ENCODE peak calls at places on chromosomes 16 and 17, in six cellular contexts. Q is nephron progenitor cell, C is cardiac fibroblast, U is endothelial cell, V is MM.1S, H is progenitor cell of endocrine pancreas. L is an unnamed sample.

GRCh38 chr16:68377221-68377620 is 66.4 kb downstream of the PRMT7 start:
- DNase-seq in Q (no peak), C (no peak), U (no peak), V (no peak), H (no peak), L (no peak)

GRCh38 chr16:11666108-11667055 is 1.9 kb upstream of the SNN start:
- DNase-seq in Q (no peak), C (no peak), U (no peak), V (no peak), H (no peak), L (no peak)

GRCh38 chr17:9499041-9499440 is 76.6 kb downstream of the STX8 start:
- DNase-seq in Q (no peak), C (no peak), U (no peak), V (no peak), H (no peak), L (peak)

GRCh38 chr16:8721693-8722348 is 47.4 kb downstream of the ABAT start:
- DNase-seq in Q (no peak), C (no peak), U (no peak), V (no peak), H (no peak), L (no peak)

GRCh38 chr17:43591750-43592562 is 45.8 kb upstream of the ETV4 start:
- DNase-seq in Q (peak), C (peak), U (no peak), V (no peak), H (no peak), L (peak)

GRCh38 chr17:38740806-38741205 is 7.3 kb downstream of the PCGF2 start:
- DNase-seq in Q (no peak), C (peak), U (no peak), V (no peak), H (no peak), L (no peak)

GRCh38 chr17:34519286-34519685 is 60.1 kb upstream of the TMEM132E start:
- DNase-seq in Q (peak), C (no peak), U (peak), V (peak), H (no peak), L (no peak)

GRCh38 chr16:5665770-5666169 is 568.2 kb upstream of the EEF2KMT start:
- DNase-seq in Q (no peak), C (no peak), U (no peak), V (no peak), H (no peak), L (no peak)

GRCh38 chr16:1863681-1864460 is 8.1 kb downstream of the MEIOB start:
- DNase-seq in Q (no peak), C (peak), U (no peak), V (peak), H (no peak), L (peak)

GRCh38 chr17:12730931-12731521 is 58.3 kb upstream of the ARHGAP44 start:
- DNase-seq in Q (peak), C (peak), U (no peak), V (no peak), H (peak), L (peak)

GRCh38 chr16:67463059-67463458 is 17.9 kb downstream of the ATP6V0D1 start:
- DNase-seq in Q (no peak), C (no peak), U (no peak), V (no peak), H (no peak), L (no peak)

GRCh38 chr16:68369168-68369567 is 58.3 kb downstream of the PRMT7 start:
- DNase-seq in Q (no peak), C (no peak), U (no peak), V (peak), H (no peak), L (no peak)

GRCh38 chr17:31877911-31878702 is 19.1 kb upstream of the COPRS start:
- DNase-seq in Q (no peak), C (peak), U (no peak), V (no peak), H (no peak), L (peak)

GRCh38 chr17:13415877-13416416 is 185.8 kb downstream of the HS3ST3A1 start:
- DNase-seq in Q (no peak), C (peak), U (no peak), V (no peak), H (no peak), L (peak)

GRCh38 chr17:70905796-70906195 is 736.5 kb downstream of the KCNJ2 start:
- DNase-seq in Q (no peak), C (peak), U (no peak), V (no peak), H (no peak), L (peak)

GRCh38 chr17:15091825-15092224 is 173.3 kb downstream of the PMP22 start:
- DNase-seq in Q (no peak), C (no peak), U (no peak), V (no peak), H (no peak), L (no peak)

GRCh38 chr16:88197481-88198456 is 185.0 kb upstream of the ZNF469 start:
- DNase-seq in Q (no peak), C (no peak), U (no peak), V (no peak), H (no peak), L (no peak)

GRCh38 chr16:88842806-88843205 is 13.9 kb downstream of the GALNS start:
- DNase-seq in Q (no peak), C (no peak), U (no peak), V (no peak), H (no peak), L (no peak)

GRCh38 chr16:58225965-58226602 is 28.2 kb upstream of the CSNK2A2 start:
- DNase-seq in Q (no peak), C (no peak), U (no peak), V (no peak), H (no peak), L (no peak)

GRCh38 chr16:88854306-88855111 is 2.2 kb downstream of the GALNS start:
- DNase-seq in Q (no peak), C (no peak), U (no peak), V (no peak), H (no peak), L (no peak)

GRCh38 chr17:76417499-76418143 is 33.2 kb downstream of the SPHK1 start:
- DNase-seq in Q (no peak), C (no peak), U (no peak), V (no peak), H (no peak), L (no peak)

GRCh38 chr16:81553080-81553813 is 108.6 kb downstream of the CMIP start:
- DNase-seq in Q (no peak), C (no peak), U (no peak), V (no peak), H (no peak), L (no peak)

GRCh38 chr17:80868022-80868609 is 123.5 kb upstream of the CHMP6 start:
- DNase-seq in Q (no peak), C (no peak), U (no peak), V (no peak), H (no peak), L (no peak)

GRCh38 chr17:32318071-32318470 is 23.9 kb downstream of the C17orf75 start:
- DNase-seq in Q (no peak), C (no peak), U (no peak), V (no peak), H (no peak), L (no peak)

GRCh38 chr16:56038564-56039098 is 152.7 kb upstream of the GNAO1 start:
- DNase-seq in Q (no peak), C (no peak), U (no peak), V (no peak), H (no peak), L (no peak)

GRCh38 chr16:79599837-79600635 is 501 bp downstream of the MAF start:
- DNase-seq in Q (peak), C (no peak), U (peak), V (peak), H (peak), L (peak)

GRCh38 chr16:57071840-57072541 is 20.4 kb upstream of the CPNE2 start:
- DNase-seq in Q (no peak), C (peak), U (no peak), V (peak), H (no peak), L (peak)

DNA sequence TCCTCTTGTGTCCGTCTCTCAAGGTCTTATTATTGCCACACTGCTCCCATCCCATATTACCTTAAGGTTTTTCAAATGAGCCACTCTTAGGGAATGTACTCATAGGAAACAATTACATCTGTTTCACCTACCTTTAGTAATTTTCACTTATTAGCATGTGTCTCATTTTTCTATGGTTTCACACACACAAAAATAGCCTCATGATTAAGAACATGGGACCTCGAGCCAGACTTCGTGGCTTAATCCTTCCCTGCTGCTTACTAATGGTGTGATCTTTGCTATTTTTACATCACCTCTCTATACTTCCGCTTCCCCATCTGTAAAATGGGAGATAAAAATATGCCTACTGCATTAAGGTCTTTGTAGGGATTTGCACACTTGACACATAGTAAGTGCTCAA is 38.5 kb downstream of the OTOA start:
- DNase-seq in Q (no peak), C (no peak), U (no peak), V (no peak), H (no peak), L (no peak)
- TF ChIP-seq CTCF in Q (no peak), C (no peak), U (no peak), V (no peak), H (no peak), L (no peak)

DNA sequence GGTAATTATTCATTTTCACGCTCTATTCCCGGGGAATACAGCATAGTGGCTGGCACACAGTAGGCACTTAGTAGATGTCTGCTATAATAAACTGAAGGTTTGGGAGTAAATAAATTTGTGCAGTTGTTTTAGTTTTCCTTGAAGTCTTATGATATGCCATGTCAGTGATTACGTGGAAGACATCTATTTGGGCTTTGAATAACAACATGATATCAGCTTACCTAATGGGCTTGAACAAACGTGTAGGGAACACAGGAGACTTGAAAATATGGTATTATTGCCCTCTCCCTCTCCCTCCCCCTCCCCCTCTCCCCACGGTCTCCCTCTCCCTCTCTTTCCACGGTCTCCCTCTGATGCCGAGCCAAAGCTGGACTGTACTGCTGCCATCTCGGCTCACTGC is 36.3 kb upstream of the NETO2 start:
- DNase-seq in Q (no peak), C (no peak), U (no peak), V (no peak), H (no peak), L (no peak)
- TF ChIP-seq CTCF in Q (no peak), C (no peak), U (no peak), V (no peak), H (no peak), L (no peak)

DNA sequence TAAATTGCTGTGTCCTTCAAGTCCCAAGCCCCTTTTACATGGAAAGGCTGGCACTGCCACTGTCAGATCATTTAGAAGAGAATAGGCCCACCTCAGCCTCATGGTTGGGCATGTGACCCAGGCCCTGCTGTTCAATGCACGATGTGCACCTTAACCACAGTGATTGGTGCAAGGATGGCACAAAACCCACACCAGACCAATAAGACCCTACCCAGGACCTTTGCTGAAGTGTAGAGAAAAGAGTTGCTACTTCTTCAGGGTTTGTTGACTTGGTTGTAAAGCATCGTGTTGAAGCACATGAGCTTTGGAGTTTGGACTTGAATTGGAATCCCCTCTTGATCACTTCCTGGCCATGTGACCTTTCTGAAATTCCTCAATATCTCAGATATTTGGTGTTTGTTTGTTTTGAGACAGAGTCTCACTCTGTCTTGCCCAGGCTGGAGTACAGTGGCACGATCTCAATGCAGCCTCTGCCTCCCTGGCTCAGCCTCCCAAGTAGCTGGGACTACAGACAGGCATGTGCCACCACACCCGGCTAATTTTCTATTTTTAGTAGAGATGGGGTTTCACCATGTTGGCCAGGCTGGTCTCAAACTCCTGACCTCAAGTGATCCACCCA is 24.8 kb downstream of the DNAJA2 start:
- DNase-seq in Q (no peak), C (no peak), U (no peak), V (no peak), H (no peak), L (no peak)
- TF ChIP-seq CTCF in Q (no peak), C (no peak), U (no peak), V (no peak), H (no peak), L (no peak)

DNA sequence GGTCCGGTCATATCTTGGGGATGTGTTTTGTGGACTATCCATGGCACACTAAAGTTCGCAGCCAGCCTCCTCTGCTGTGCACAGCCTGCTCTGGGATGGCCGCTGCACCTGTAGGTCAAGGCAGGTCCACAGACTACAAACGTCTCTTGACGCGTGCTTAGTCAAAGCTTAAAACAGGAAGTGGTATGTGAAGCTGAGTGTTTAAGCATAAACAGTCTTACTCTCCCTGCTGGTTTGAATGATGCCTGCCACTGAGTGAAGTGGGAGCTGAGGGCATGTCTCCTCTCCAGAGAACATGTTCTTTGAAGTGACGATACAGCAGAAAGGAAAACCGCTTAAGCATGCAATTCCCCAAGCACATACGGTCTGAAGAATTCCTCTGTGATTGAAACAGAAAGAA is 365.6 kb downstream of the SLC39A11 start:
- DNase-seq in Q (no peak), C (peak), U (no peak), V (peak), H (no peak), L (peak)
- TF ChIP-seq CTCF in Q (no peak), C (no peak), U (no peak), V (peak), H (no peak), L (peak)

GRCh38 chr17:78956254-78956653 is 23.5 kb downstream of the LGALS3BP start:
- DNase-seq in Q (no peak), C (no peak), U (no peak), V (no peak), H (no peak), L (no peak)

GRCh38 chr17:78952706-78953105 is 27.0 kb downstream of the LGALS3BP start:
- DNase-seq in Q (no peak), C (no peak), U (no peak), V (no peak), H (no peak), L (no peak)

GRCh38 chr17:78951967-78952551 is 26.9 kb upstream of the TIMP2 start:
- DNase-seq in Q (no peak), C (peak), U (no peak), V (no peak), H (peak), L (no peak)

GRCh38 chr17:78954684-78955083 is 25.0 kb downstream of the LGALS3BP start:
- DNase-seq in Q (no peak), C (no peak), U (no peak), V (no peak), H (no peak), L (no peak)

GRCh38 chr17:78953356-78954350 is 26.1 kb downstream of the LGALS3BP start:
- DNase-seq in Q (peak), C (no peak), U (no peak), V (no peak), H (no peak), L (peak)
- TF ChIP-seq CTCF in Q (no peak), C (no peak), U (no peak), V (no peak), H (no peak), L (no peak)

GRCh38 chr16:3461120-3461519 is 17.6 kb downstream of the NAA60 start:
- DNase-seq in Q (no peak), C (no peak), U (no peak), V (no peak), H (no peak), L (no peak)
- TF ChIP-seq CTCF in Q (no peak), C (no peak), U (no peak), V (no peak), H (no peak), L (no peak)

DNA sequence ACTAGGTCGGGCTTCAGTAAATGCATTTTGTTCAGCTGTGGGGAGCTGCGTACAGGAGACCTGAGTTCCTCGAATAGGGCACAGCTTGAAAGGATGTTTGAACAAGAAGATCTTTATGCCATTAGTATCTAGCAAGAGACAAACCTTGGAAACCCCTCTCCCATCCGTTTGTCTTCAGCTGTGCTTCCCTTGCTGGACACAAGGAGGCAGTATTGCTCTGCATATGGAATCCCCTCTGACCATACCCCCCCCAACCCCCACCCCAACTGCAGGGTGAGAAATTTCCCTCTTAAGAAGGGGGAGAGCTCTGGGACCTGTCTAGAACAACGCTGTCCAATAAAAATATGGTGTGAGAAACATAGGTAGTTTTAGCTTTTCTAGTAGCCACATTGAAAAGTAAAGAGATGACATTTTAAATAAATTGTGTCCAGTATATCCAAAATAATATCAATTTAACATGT is 1.6 kb downstream of the MRM1 start:
- DNase-seq in Q (peak), C (peak), U (peak), V (peak), H (peak), L (peak)
- TF ChIP-seq CTCF in Q (peak), C (peak), U (peak), V (peak), H (peak), L (peak)

DNA sequence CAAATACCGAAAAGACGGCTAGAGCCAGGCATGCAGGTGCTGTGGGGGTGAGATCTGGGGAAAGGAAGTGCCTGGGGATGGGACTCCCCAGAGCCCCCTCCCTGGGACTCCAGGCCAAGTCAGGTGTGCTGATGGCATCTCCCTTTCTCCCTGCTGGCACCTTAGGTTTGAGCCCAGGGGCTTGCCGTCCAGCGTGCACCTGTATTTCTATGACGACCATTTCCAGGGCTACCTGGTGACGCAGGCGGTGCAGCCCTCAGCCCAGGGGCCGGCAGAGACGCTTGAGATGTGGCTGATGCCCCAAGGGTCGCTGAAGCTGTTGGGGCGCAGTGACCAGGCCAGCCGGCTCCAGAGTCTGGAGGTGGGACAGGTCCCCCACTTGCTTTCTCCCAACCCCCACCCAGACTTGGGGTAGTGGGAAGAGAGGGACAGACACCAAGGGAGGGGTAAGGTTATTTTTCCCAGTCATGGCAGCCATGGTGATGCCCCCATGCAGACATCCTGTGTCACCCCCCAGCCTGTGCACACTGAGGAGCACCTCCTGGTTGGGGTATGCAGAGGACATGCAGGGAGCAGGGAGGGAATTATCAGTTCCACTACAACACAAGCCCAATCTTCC is 11.1 kb downstream of the XYLT2 start:
- DNase-seq in Q (no peak), C (no peak), U (no peak), V (no peak), H (no peak), L (no peak)
- TF ChIP-seq CTCF in Q (no peak), C (no peak), U (no peak), V (no peak), H (no peak), L (no peak)

DNA sequence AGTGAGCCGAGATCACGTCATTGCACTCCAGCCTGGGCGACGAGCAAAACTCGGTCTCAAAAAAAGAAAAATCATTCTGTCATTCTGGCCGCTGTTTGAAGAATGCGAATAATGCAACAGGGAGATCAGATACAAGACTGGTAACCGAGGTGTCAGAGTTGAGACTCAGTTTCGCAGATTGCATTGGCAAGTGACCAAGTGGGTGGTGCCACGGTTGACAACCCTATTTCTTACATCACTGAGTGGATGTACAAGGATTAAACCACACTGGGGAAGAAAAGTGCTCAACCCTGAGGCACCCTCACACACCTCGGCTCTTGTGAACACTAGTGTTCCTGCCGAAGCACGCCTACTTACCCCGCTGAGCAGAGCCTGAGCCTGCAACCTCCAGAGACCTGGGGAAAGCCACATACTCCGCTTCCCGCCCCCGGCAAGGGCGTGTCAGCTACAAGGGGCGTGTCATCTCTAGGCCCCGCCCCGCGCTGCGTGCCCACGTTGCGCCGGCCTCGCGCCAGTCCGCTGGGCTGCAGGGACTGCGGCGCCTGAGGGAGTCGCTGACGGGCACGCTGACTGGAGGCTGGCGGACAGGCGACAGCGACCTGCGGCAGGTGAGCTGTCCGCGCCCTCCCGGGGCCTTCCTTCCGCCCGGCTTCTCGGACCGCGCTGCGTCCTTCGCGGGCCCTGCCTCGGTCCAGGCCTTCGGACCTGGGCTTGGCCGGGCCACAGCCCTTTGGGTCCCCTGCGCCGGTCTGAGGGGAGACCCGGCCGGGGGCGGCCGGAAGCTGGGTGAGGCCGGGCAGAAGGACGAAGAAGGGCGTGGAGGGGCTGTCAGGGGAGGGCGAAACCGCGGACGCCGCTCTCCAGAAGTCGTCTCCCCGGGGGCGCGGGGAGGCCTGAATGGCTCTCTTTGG is at the start of gene HMOX2:
- DNase-seq in Q (peak), C (peak), U (peak), V (peak), H (peak), L (peak)
- TF ChIP-seq CTCF in Q (peak), C (no peak), U (no peak), V (peak), H (peak), L (peak)

L was measured in astrocyte of the spinal cord.